ENCODE peak calls at places on chromosomes 6 and 20, in ten cellular contexts. I is lung; B is GM23338; W is fibroblast of lung; T is A673; J is naive thymus-derived CD4-positive, alpha-beta T cell; D is NT2/D1; K is cardiac muscle cell; N is left lung; Y is IMR-90. A is an unnamed sample. For H3K36me3, the result is how much of the 10 kb centered on the place peaks cover.

GRCh38 chr6:17703256-17703694 is 3.5 kb downstream of the NUP153 start:
- DNase-seq in I (no peak), B (no peak), W (peak), T (peak), J (peak), D (no peak), K (no peak), N (no peak), Y (peak), A (peak)

GRCh38 chr20:47574616-47575401 is 73.1 kb downstream of the NCOA3 start:
- DNase-seq in I (no peak), B (peak), W (peak), T (peak), J (no peak), D (no peak), K (peak), N (no peak), Y (peak), A (no peak)

GRCh38 chr20:33259371-33259770 is 23.6 kb downstream of the BPIFA1 start:
- DNase-seq in I (no peak), B (no peak), W (no peak), T (no peak), J (no peak), D (no peak), K (no peak), N (no peak), Y (no peak), A (no peak)

GRCh38 chr6:121666809-121667208 is 231.4 kb downstream of the GJA1 start:
- DNase-seq in I (no peak), B (no peak), W (peak), T (peak), J (no peak), D (no peak), K (no peak), N (no peak), Y (peak), A (no peak)

GRCh38 chr6:157386023-157386422 is 5.0 kb downstream of the ZDHHC14 start:
- DNase-seq in I (no peak), B (no peak), W (no peak), T (no peak), J (no peak), D (no peak), K (no peak), N (no peak), Y (no peak), A (no peak)

GRCh38 chr20:23419995-23420901 is 1.0 kb downstream of the NAPB start:
- DNase-seq in I (peak), B (peak), W (peak), T (peak), J (peak), D (no peak), K (peak), N (peak), Y (peak), A (peak)

GRCh38 chr6:112218563-112218962 is 35.8 kb downstream of the LAMA4 start:
- DNase-seq in I (peak), B (no peak), W (peak), T (no peak), J (no peak), D (no peak), K (peak), N (no peak), Y (no peak), A (no peak)

GRCh38 chr6:158849899-158850806 is 31.0 kb upstream of the EZR start:
- DNase-seq in I (peak), B (peak), W (peak), T (peak), J (peak), D (no peak), K (no peak), N (no peak), Y (peak), A (peak)

GRCh38 chr20:21505161-21505809 is 8.6 kb downstream of the NKX2-2 start:
- DNase-seq in I (peak), B (peak), W (peak), T (peak), J (peak), D (no peak), K (peak), N (peak), Y (peak), A (peak)

GRCh38 chr6:150751296-150751695 is 114.2 kb upstream of the MTHFD1L start:
- DNase-seq in I (no peak), B (no peak), W (no peak), T (no peak), J (no peak), D (no peak), K (no peak), N (no peak), Y (peak), A (no peak)

GRCh38 chr6:43673444-43674063 is 14.0 kb downstream of the MRPS18A start:
- DNase-seq in I (no peak), B (no peak), W (peak), T (no peak), J (no peak), D (no peak), K (no peak), N (no peak), Y (peak), A (no peak)

GRCh38 chr6:108587258-108588059 is 26.7 kb downstream of the FOXO3 start:
- DNase-seq in I (no peak), B (no peak), W (peak), T (no peak), J (no peak), D (no peak), K (no peak), N (no peak), Y (peak), A (no peak)

GRCh38 chr6:31970604-31971271 is 1.2 kb downstream of the DXO start:
- DNase-seq in I (no peak), B (no peak), W (no peak), T (peak), J (no peak), D (no peak), K (no peak), N (no peak), Y (no peak), A (peak)

GRCh38 chr6:44041461-44042260 is 85.6 kb downstream of the MRPL14 start:
- DNase-seq in I (no peak), B (peak), W (peak), T (peak), J (no peak), D (peak), K (no peak), N (peak), Y (peak), A (no peak)

GRCh38 chr20:25025986-25026605 is 31.8 kb downstream of the ACSS1 start:
- DNase-seq in I (no peak), B (no peak), W (no peak), T (no peak), J (no peak), D (no peak), K (no peak), N (peak), Y (no peak), A (no peak)

GRCh38 chr20:53929974-53930650 is 140.3 kb downstream of the BCAS1 start:
- DNase-seq in I (no peak), B (no peak), W (no peak), T (no peak), J (no peak), D (no peak), K (no peak), N (no peak), Y (no peak), A (no peak)
- H3K36me3 ChIP-seq in I (under half), B (under half), W (under half), T (under half), J (under half), D (under half), K (under half), N (under half), Y (under half), A (under half)

GRCh38 chr6:24861934-24862333 is 63.2 kb upstream of the ARMH2 start:
- DNase-seq in I (no peak), B (no peak), W (no peak), T (no peak), J (no peak), D (no peak), K (no peak), N (no peak), Y (no peak), A (no peak)
- H3K36me3 ChIP-seq in I (under half), B (under half), W (under half), T (under half), J (under half), D (under half), K (under half), N (half or more), Y (under half), A (half or more)

GRCh38 chr6:166946125-166946524 is 10.2 kb downstream of the RNASET2 start:
- DNase-seq in I (no peak), B (no peak), W (no peak), T (no peak), J (no peak), D (no peak), K (no peak), N (no peak), Y (no peak), A (no peak)

GRCh38 chr6:166950443-166950821 is 5.9 kb downstream of the RNASET2 start:
- DNase-seq in I (no peak), B (no peak), W (no peak), T (no peak), J (no peak), D (no peak), K (no peak), N (no peak), Y (no peak), A (no peak)

GRCh38 chr6:166944666-166945256 is 11.6 kb downstream of the RNASET2 start:
- DNase-seq in I (no peak), B (no peak), W (no peak), T (no peak), J (no peak), D (no peak), K (no peak), N (no peak), Y (no peak), A (no peak)

GRCh38 chr6:166949533-166950442 is 6.6 kb downstream of the RNASET2 start:
- DNase-seq in I (no peak), B (peak), W (no peak), T (no peak), J (no peak), D (peak), K (no peak), N (no peak), Y (no peak), A (peak)

GRCh38 chr6:166947251-166947650 is 9.1 kb downstream of the RNASET2 start:
- DNase-seq in I (no peak), B (no peak), W (no peak), T (no peak), J (no peak), D (no peak), K (no peak), N (no peak), Y (no peak), A (no peak)
- H3K36me3 ChIP-seq in I (under half), B (under half), W (under half), T (under half), J (under half), D (under half), K (under half), N (under half), Y (under half), A (under half)

GRCh38 chr20:36248836-36249235 is 12.6 kb downstream of the AAR2 start:
- DNase-seq in I (no peak), B (no peak), W (no peak), T (peak), J (no peak), D (no peak), K (no peak), N (no peak), Y (no peak), A (no peak)

GRCh38 chr20:36255445-36255844 is 19.2 kb downstream of the AAR2 start:
- DNase-seq in I (no peak), B (no peak), W (no peak), T (no peak), J (no peak), D (no peak), K (no peak), N (no peak), Y (no peak), A (no peak)

GRCh38 chr20:36249450-36249849 is 13.2 kb downstream of the AAR2 start:
- DNase-seq in I (no peak), B (no peak), W (no peak), T (no peak), J (no peak), D (no peak), K (no peak), N (no peak), Y (no peak), A (no peak)

GRCh38 chr20:36252511-36252910 is 16.2 kb downstream of the AAR2 start:
- DNase-seq in I (no peak), B (no peak), W (no peak), T (no peak), J (no peak), D (no peak), K (no peak), N (no peak), Y (no peak), A (no peak)

DNA sequence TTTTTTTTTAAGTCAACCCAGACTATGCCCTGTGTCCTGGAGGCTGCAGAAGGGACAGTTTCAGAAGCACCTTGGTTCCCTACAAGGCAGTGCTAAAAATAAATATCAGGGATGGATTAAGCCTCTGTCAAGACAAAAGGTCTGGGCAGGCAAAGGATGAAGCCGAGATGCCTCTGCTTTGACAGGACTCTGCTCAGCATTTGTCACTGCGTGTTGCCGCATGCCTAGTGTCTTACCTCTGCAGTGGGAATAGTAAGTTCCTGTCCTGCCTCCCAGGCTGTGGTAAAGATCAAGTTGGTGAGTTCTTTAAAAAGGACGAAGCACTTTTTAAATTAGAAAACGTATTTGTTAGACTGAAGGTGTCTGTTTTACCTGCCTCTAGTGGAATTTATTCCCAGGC is 15.1 kb downstream of the AAR2 start:
- DNase-seq in I (no peak), B (no peak), W (no peak), T (no peak), J (no peak), D (no peak), K (no peak), N (no peak), Y (no peak), A (no peak)
- H3K36me3 ChIP-seq in I (under half), B (under half), W (under half), T (under half), J (under half), D (half or more), K (under half), N (half or more), Y (under half), A (under half)

GRCh38 chr20:62126141-62126540 is 3.9 kb downstream of the LSM14B start:
- DNase-seq in I (no peak), B (no peak), W (no peak), T (no peak), J (no peak), D (no peak), K (no peak), N (no peak), Y (no peak), A (no peak)
- H3K36me3 ChIP-seq in I (under half), B (half or more), W (under half), T (half or more), J (under half), D (half or more), K (half or more), N (half or more), Y (half or more), A (half or more)

GRCh38 chr20:45798935-45799642 is 7.3 kb downstream of the DNTTIP1 start:
- DNase-seq in I (peak), B (peak), W (peak), T (peak), J (peak), D (peak), K (peak), N (no peak), Y (peak), A (peak)

GRCh38 chr20:45796336-45797070 is 4.7 kb downstream of the DNTTIP1 start:
- DNase-seq in I (no peak), B (no peak), W (no peak), T (no peak), J (no peak), D (no peak), K (no peak), N (no peak), Y (no peak), A (no peak)

GRCh38 chr20:45801851-45802250 is 10.1 kb downstream of the DNTTIP1 start:
- DNase-seq in I (no peak), B (no peak), W (no peak), T (no peak), J (no peak), D (no peak), K (no peak), N (no peak), Y (no peak), A (no peak)
- H3K36me3 ChIP-seq in I (under half), B (under half), W (under half), T (under half), J (under half), D (half or more), K (under half), N (half or more), Y (under half), A (half or more)

DNA sequence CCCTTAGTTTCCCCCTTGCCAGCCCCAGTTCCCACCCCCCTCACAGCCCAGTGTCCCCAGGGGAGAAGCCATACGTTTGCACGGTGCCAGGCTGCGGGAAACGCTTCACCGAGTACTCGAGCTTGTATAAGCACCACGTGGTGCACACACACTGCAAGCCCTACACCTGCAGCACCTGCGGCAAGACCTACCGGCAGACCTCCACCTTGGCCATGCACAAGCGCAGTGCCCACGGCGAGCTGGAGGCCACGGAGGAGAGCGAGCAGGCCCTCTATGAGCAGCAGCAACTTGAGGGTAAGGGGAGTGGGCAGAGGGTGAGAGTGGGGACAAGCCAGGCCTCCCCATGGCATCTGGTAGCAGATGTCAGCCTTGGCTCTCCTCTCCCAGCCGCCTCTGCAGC is 5.1 kb upstream of the DEF6 start:
- DNase-seq in I (no peak), B (no peak), W (no peak), T (no peak), J (no peak), D (no peak), K (no peak), N (no peak), Y (no peak), A (no peak)
- H3K36me3 ChIP-seq in I (half or more), B (under half), W (under half), T (under half), J (under half), D (half or more), K (under half), N (half or more), Y (half or more), A (half or more)

GRCh38 chr20:62138204-62138543 is 5.0 kb downstream of the PSMA7 start:
- DNase-seq in I (no peak), B (no peak), W (no peak), T (no peak), J (no peak), D (no peak), K (no peak), N (no peak), Y (no peak), A (no peak)
- H3K36me3 ChIP-seq in I (half or more), B (half or more), W (under half), T (half or more), J (under half), D (half or more), K (half or more), N (half or more), Y (half or more), A (half or more)

DNA sequence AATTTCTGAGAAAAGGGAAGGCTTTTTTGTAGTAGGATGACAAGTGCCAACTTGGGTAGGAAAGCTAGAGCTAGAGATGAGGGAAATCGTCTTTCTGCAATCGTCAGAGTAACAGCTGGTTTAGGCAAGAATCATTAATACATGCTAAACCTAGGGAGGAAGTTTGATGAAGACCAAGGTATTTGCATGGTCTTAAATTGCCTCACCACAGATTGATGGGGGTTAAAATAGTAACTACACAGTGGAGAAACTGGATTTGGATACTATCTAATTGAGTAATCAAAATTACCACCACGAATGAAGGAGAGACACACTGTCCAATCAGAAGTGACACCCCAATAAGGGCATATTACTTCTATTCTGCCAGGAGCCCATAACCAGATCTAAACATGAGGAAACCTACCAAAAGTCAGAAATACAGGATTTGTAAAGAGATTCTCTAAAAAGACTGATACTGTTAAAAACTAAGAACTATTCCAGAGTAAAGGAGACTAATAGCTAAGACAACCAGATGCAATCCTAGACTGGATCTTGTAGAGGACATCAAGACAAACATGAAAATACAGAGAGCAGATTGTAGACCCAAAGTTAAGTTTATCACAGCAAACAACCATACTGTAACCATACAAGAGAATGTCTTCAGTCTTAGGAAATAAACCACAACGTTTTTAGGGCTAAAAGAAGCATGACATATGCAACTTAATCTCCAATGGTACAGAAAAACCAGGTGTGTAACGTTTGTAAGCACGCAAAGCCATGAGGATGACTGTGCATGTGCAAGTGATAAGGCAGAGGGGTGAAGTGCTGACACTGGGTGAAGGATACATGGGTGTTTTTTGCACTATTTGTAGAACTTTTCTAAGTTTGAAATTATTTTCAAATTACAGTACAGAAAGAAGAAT is 21.8 kb downstream of the SNX5 start:
- DNase-seq in I (no peak), B (no peak), W (no peak), T (no peak), J (no peak), D (no peak), K (no peak), N (no peak), Y (no peak), A (no peak)
- H3K36me3 ChIP-seq in I (under half), B (half or more), W (under half), T (half or more), J (under half), D (half or more), K (half or more), N (half or more), Y (half or more), A (half or more)

DNA sequence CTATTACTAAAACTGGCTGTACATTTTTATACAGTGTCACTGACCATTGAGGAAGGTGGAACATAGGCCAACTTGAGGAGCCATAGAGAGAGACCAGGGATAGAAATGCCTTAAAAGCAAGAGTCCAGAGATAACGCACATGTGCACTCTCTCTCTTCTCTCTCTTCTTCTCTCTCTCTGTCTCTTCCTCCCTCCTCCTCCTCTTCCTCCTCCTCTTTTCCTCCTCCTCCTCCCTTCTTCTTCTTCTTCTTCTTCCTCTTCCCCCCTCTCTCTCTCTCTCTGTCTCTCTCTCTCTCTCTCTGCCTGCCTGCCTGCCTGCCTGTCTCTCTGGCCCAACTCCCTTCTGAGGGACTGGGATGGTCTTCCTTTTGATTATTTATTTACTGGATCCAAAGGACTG is 16.3 kb upstream of the ADIG start:
- DNase-seq in I (no peak), B (no peak), W (no peak), T (no peak), J (no peak), D (no peak), K (no peak), N (no peak), Y (no peak), A (no peak)
- H3K36me3 ChIP-seq in I (under half), B (under half), W (under half), T (under half), J (under half), D (half or more), K (under half), N (half or more), Y (under half), A (half or more)